ENCODE peak calls at places on chromosomes 6 and 20, in four cellular contexts. G, T, P and H are unnamed samples.

GRCh38 chr6:31053873-31054272 is 43.6 kb downstream of the MUC22 start:
- DNase-seq in T (no peak), G (no peak), P (no peak), H (no peak)

GRCh38 chr20:46512943-46513844 is at the start of gene ZNF334:
- DNase-seq in G (peak), P (peak), T (peak), H (peak)

GRCh38 chr20:41005361-41005729 is 23.3 kb upstream of the TOP1 start:
- DNase-seq in T (no peak), G (no peak), P (no peak), H (no peak)

GRCh38 chr6:52499026-52499425 is 77.8 kb downstream of the TRAM2 start:
- DNase-seq in G (no peak), T (no peak), P (no peak), H (no peak)

GRCh38 chr20:50958733-50959542 is at the start of gene MOCS3:
- DNase-seq in P (peak), T (peak), G (peak), H (peak)

GRCh38 chr6:169345198-169345597 is 91.6 kb upstream of the THBS2 start:
- DNase-seq in P (no peak), T (peak), G (no peak), H (no peak)

GRCh38 chr6:137673603-137674002 is 179.4 kb upstream of the OLIG3 start:
- DNase-seq in T (no peak), G (no peak), P (no peak), H (no peak)

GRCh38 chr6:108779521-108779920 is 68.7 kb upstream of the ARMC2 start:
- DNase-seq in P (no peak), T (no peak), G (no peak), H (no peak)

GRCh38 chr20:23078994-23079364 is 7.1 kb downstream of the CD93 start:
- DNase-seq in T (peak), G (peak), P (peak), H (no peak)

GRCh38 chr6:7185561-7185960 is 77.8 kb downstream of the RREB1 start:
- DNase-seq in G (no peak), P (no peak), T (no peak), H (no peak)

GRCh38 chr6:156840606-156841005 is 63.4 kb downstream of the ARID1B start:
- DNase-seq in T (no peak), G (no peak), P (no peak), H (no peak)

GRCh38 chr20:53769041-53769440 is 175.4 kb upstream of the ZNF217 start:
- DNase-seq in G (no peak), P (no peak), T (no peak), H (no peak)

GRCh38 chr20:25083773-25084615 is 2.1 kb upstream of the VSX1 start:
- DNase-seq in T (no peak), G (no peak), P (no peak), H (no peak)

GRCh38 chr6:155541976-155542375 is 86.3 kb upstream of the NOX3 start:
- DNase-seq in T (no peak), G (no peak), P (no peak), H (no peak)

GRCh38 chr20:38932457-38933120 is 6.4 kb downstream of the FAM83D start:
- DNase-seq in T (no peak), G (no peak), P (no peak), H (no peak)

GRCh38 chr20:44092551-44093248 is 94.3 kb downstream of the JPH2 start:
- DNase-seq in P (no peak), G (no peak), T (no peak), H (peak)

GRCh38 chr6:4568138-4568537 is 208.1 kb upstream of the CDYL start:
- DNase-seq in T (no peak), G (no peak), P (no peak), H (no peak)

GRCh38 chr6:106574729-106575458 is 54.4 kb downstream of the RTN4IP1 start:
- DNase-seq in G (no peak), P (peak), T (no peak), H (no peak)

GRCh38 chr20:24048014-24048611 is 59.5 kb upstream of the GGTLC1 start:
- DNase-seq in G (no peak), T (no peak), P (no peak), H (no peak)

GRCh38 chr6:17311595-17312311 is 30.6 kb downstream of the RBM24 start:
- DNase-seq in T (peak), P (no peak), G (no peak), H (no peak)

GRCh38 chr6:117956386-117956785 is 49.3 kb downstream of the SLC35F1 start:
- DNase-seq in G (no peak), P (no peak), T (no peak), H (no peak)

GRCh38 chr6:113644861-113645575 is 212.1 kb upstream of the MARCKS start:
- DNase-seq in G (no peak), T (no peak), P (no peak), H (no peak)

GRCh38 chr6:37032239-37032638 is 26.8 kb downstream of the FGD2 start:
- DNase-seq in P (no peak), G (no peak), T (no peak), H (no peak)

GRCh38 chr6:153150767-153151440 is 19.8 kb upstream of the RGS17 start:
- DNase-seq in T (no peak), G (no peak), P (no peak), H (peak)

GRCh38 chr6:83708970-83709747 is at the start of gene SNAP91:
- DNase-seq in T (no peak), G (peak), P (peak), H (peak)

GRCh38 chr20:8151371-8151770 is 19.3 kb downstream of the PLCB1 start:
- DNase-seq in T (no peak), P (no peak), G (no peak), H (no peak)

GRCh38 chr6:43216200-43216599 is 13.1 kb downstream of the DNPH1 start:
- DNase-seq in T (no peak), G (no peak), P (no peak), H (no peak)

GRCh38 chr6:141758430-141758829 is 374.3 kb upstream of the GJE1 start:
- DNase-seq in P (no peak), T (no peak), G (no peak), H (no peak)

GRCh38 chr6:168428052-168428829 is 12.7 kb upstream of the SMOC2 start:
- DNase-seq in P (no peak), T (no peak), G (no peak), H (no peak)

GRCh38 chr6:163232015-163232523 is 182.4 kb upstream of the QKI start:
- DNase-seq in G (no peak), P (no peak), T (no peak), H (no peak)

GRCh38 chr20:58160451-58161051 is 67.9 kb downstream of the ANKRD60 start:
- DNase-seq in T (no peak), P (no peak), G (no peak), H (no peak)

GRCh38 chr6:72624557-72625160 is 2.8 kb downstream of the KCNQ5 start:
- DNase-seq in P (no peak), T (peak), G (no peak), H (peak)
- TF ChIP-seq TEAD4 in P (no peak), T (no peak), G (no peak), H (no peak)

DNA sequence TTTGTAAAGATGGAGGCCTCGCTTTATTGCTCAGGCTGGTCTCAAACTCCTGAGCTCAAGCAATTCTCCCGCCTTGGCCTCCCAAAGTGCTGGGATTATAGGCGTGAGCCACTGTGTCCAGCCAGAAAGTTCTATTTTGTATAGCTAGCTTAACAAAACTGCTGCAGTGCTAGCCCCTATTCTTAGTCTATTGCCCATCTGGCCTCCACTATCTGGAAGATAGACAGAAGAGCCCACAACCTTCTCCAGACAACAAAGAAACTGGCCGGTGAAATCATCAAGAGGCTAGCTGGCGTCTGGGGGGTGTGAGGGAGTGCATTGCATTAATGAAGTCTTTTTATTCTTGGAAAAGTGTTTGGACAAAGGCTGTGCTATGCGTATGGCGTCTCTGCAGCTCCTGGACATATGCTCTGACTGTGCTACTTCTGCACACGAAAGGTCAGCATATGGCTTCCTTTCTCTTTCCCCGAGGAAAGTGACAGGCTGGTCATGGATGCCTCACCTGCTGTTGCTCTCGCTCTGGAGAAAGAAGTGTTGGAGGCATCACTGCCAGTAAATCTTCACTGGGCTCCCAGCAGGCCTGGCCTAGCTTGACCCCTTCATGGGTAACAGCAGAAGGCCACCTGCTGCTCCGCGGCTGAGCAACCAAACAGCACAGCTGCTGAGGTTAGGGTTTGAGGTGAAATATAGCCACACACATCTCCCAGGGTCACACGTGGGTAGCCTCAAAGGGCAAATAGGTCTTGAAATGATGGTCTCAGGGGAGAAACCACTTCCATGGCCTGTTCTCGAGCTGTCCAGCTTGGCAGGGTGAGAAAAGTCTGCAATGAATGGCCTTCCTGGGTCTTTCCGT is 95.1 kb upstream of the IYD start:
- DNase-seq in T (no peak), G (no peak), P (no peak), H (no peak)
- TF ChIP-seq TEAD4 in T (peak), G (no peak), P (no peak), H (no peak)

GRCh38 chr20:60010689-60011417 is 52.6 kb downstream of the CDH26 start:
- DNase-seq in G (no peak), P (no peak), T (no peak), H (no peak)
- TF ChIP-seq TEAD4 in G (no peak), P (no peak), T (no peak), H (no peak)

GRCh38 chr6:82458147-82458546 is 94.5 kb downstream of the TPBG start:
- DNase-seq in T (no peak), P (no peak), G (no peak), H (no peak)
- TF ChIP-seq TEAD4 in T (no peak), P (no peak), G (no peak), H (no peak)

DNA sequence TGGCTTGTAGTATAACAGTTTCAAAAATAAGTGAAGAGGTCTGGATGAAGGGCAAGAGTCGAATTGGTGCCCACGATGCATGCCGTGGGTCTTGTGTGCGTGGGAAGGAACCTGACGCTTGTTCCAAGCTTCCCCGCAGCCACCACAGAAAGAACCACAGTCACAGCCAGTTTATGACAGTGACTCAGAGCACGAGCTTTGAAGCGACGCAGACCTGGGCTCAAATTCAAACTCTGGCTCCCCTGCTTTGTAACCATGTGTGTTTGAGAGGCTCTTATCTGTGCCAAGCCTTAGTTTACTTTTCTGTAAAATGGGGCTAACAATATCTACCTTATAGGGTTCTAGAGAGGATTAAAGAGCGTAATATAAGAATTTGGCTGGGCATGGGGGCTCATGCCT is 65.5 kb downstream of the SYNJ2 start:
- DNase-seq in T (no peak), P (no peak), G (no peak), H (no peak)
- TF ChIP-seq TEAD4 in T (no peak), P (no peak), G (no peak), H (no peak)

GRCh38 chr6:15515226-15515625 is 147.6 kb downstream of the DTNBP1 start:
- DNase-seq in G (no peak), P (no peak), T (no peak), H (no peak)
- TF ChIP-seq TEAD4 in G (no peak), P (no peak), T (no peak), H (no peak)

GRCh38 chr20:1835126-1835525 is 60.1 kb upstream of the SIRPA start:
- DNase-seq in G (no peak), P (no peak), T (no peak), H (no peak)
- TF ChIP-seq TEAD4 in G (no peak), P (no peak), T (no peak), H (no peak)

GRCh38 chr20:37615507-37616425 is 78.1 kb upstream of the CTNNBL1 start:
- DNase-seq in P (peak), G (peak), T (peak), H (peak)
- TF ChIP-seq TEAD4 in P (no peak), G (no peak), T (no peak), H (no peak)

DNA sequence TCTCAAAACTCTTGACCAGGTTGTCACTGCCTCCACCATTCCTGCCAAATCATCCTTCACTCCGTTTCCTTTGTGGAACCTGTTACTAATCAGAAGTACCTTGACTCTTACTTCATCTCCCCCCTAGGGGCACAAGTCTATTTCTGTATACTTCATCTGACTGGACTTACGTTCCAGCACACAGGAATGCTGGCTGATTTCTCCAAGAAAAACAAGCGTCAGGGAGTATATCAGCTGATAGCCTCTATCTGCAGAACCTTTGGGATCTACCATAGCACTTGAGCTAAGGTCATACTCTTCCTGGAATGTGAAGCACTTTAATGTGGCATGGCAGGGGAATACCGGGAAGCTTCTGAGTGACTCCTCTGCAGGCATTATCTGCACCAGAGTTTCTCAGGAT is 178.1 kb upstream of the MOCS1 start:
- DNase-seq in T (no peak), G (no peak), P (no peak), H (no peak)
- TF ChIP-seq TEAD4 in T (no peak), G (no peak), P (peak), H (no peak)